ENCODE peak calls at places on chromosomes 13 and 19, in eight cellular contexts. E is tibial artery; K is heart right ventricle; Q is mucosa of descending colon; A is CD4-positive, CD25-positive, alpha-beta regulatory T cell; M is uterus; W is breast epithelium; O is IMR-90. Y is an unnamed sample. For H3K4me1, the result is how much of the 10 kb centered on the place peaks cover.

GRCh38 chr13:98648141-98648540 is 71.2 kb upstream of the STK24 start:
- DNase-seq in E (no peak), K (no peak), Q (no peak), A (no peak), M (no peak), W (no peak), O (no peak), Y (no peak)

GRCh38 chr13:93244918-93245280 is 18.3 kb downstream of the GPC6 start:
- DNase-seq in E (no peak), K (no peak), Q (no peak), A (no peak), M (no peak), W (no peak), O (peak), Y (no peak)

GRCh38 chr19:44810555-44811447 is 1.9 kb downstream of the BCAM start:
- DNase-seq in E (no peak), K (no peak), Q (no peak), A (no peak), M (no peak), W (no peak), O (no peak), Y (no peak)

GRCh38 chr19:23440207-23440606 is 44.9 kb upstream of the ZNF91 start:
- DNase-seq in E (no peak), K (no peak), Q (no peak), A (no peak), M (no peak), W (no peak), O (no peak), Y (no peak)

GRCh38 chr19:54478677-54479266 is 5.7 kb upstream of the CDC42EP5 start:
- DNase-seq in E (no peak), K (no peak), Q (no peak), A (peak), M (no peak), W (no peak), O (peak), Y (no peak)

GRCh38 chr19:45275370-45275971 is 24.4 kb downstream of the MARK4 start:
- DNase-seq in E (no peak), K (no peak), Q (no peak), A (no peak), M (no peak), W (no peak), O (peak), Y (no peak)

GRCh38 chr13:88153353-88153752 is 482.2 kb downstream of the SLITRK5 start:
- DNase-seq in E (no peak), K (no peak), Q (no peak), A (no peak), M (no peak), W (no peak), O (no peak), Y (no peak)

GRCh38 chr13:28705734-28706133 is 13.0 kb downstream of the SLC46A3 start:
- DNase-seq in E (no peak), K (no peak), Q (no peak), A (no peak), M (no peak), W (no peak), O (peak), Y (no peak)

GRCh38 chr13:80814541-80814940 is 473.6 kb upstream of the SPRY2 start:
- DNase-seq in E (no peak), K (no peak), Q (no peak), A (no peak), M (no peak), W (no peak), O (no peak), Y (no peak)

GRCh38 chr19:1864480-1865171 is 1.2 kb upstream of the KLF16 start:
- DNase-seq in E (peak), K (peak), Q (peak), A (peak), M (no peak), W (no peak), O (peak), Y (peak)

GRCh38 chr19:34503546-34504272 is 22.2 kb downstream of the WTIP start:
- DNase-seq in E (peak), K (no peak), Q (no peak), A (no peak), M (peak), W (no peak), O (no peak), Y (no peak)

GRCh38 chr13:99961634-99962033 is 9.9 kb downstream of the ZIC5 start:
- DNase-seq in E (no peak), K (no peak), Q (no peak), A (no peak), M (no peak), W (no peak), O (no peak), Y (no peak)

GRCh38 chr19:32901504-32902161 is 32.1 kb upstream of the SLC7A9 start:
- DNase-seq in E (no peak), K (no peak), Q (no peak), A (no peak), M (no peak), W (no peak), O (no peak), Y (no peak)

GRCh38 chr19:49678970-49679831 is 2.1 kb downstream of the PRMT1 start:
- DNase-seq in E (no peak), K (no peak), Q (no peak), A (no peak), M (peak), W (no peak), O (no peak), Y (no peak)

GRCh38 chr19:18280247-18281081 is 958 bp downstream of the JUND start:
- DNase-seq in E (peak), K (peak), Q (peak), A (peak), M (peak), W (peak), O (peak), Y (peak)

GRCh38 chr13:44231786-44232516 is 141.7 kb upstream of the SERP2 start:
- DNase-seq in E (peak), K (peak), Q (peak), A (no peak), M (peak), W (peak), O (peak), Y (peak)

GRCh38 chr19:46907880-46908279 is 47.1 kb downstream of the ARHGAP35 start:
- DNase-seq in E (peak), K (no peak), Q (no peak), A (no peak), M (peak), W (no peak), O (no peak), Y (no peak)

GRCh38 chr19:20357921-20358320 is 190.9 kb downstream of the ZNF486 start:
- DNase-seq in E (no peak), K (no peak), Q (no peak), A (no peak), M (no peak), W (no peak), O (no peak), Y (no peak)

GRCh38 chr19:30596813-30597399 is 224.7 kb downstream of the ZNF536 start:
- DNase-seq in E (no peak), K (no peak), Q (no peak), A (no peak), M (no peak), W (no peak), O (no peak), Y (no peak)

DNA sequence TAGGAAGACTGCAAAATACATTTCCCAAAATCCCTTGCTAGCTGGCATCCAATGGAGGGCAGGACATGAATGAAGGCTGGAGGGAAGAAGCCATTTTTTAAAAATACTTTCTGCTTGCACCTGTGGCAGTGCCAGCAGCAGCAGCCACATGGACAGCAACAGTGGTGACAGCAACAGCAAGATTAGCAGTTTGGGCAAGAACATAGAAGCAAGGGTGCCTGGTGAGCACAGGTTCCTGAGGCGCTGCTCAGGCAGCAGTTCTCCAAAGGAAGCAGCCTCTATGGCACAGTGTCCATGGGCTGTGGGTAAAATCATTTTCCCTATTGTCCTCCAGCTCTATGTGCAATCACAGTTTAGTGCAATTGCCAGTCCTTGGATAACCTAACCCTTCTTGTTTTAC is 1.3 kb upstream of the FAM216B start:
- DNase-seq in E (no peak), K (no peak), Q (no peak), A (no peak), M (no peak), W (no peak), O (no peak), Y (no peak)
- H3K4me1 ChIP-seq in E (under half), K (under half), Q (under half), A (under half), M (under half), W (under half), O (under half), Y (under half)

DNA sequence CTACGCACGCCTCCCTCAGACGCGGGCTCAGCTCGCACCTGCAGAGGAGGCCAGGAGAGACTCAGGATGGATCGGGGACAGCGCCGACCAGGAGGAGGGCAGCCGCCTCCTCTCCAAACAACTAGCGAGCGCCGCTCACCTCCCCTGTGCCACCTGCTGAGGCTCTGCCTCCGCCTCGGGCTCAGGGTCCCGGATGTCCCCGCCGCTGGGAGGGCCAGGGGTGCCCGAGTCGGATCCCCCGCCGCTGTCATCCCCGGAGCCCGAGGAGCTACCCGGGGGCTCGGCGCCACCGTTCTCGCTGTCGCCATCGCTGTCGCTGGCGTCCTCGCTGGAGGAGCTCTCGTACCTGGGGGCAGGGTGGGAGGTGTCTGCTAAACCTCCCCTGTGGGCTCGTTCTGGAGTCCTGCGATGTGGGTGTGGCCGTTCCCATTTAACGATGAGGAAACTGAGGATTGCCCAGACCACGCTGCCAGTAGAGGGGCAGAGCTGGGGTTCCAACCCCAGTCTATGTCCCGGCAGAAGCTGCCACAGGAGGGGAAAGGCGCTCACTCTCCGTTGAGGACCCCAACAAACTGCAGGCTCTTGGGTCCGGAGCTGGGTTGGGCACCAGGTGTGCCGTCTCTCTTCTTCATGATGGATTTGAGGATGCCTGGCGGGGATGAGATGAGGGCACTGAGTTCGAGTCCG is 9.1 kb downstream of the KANK3 start:
- DNase-seq in E (no peak), K (no peak), Q (no peak), A (no peak), M (no peak), W (no peak), O (no peak), Y (peak)
- H3K4me3 ChIP-seq in E (no peak), K (peak), Q (no peak), A (no peak), M (no peak), W (peak), O (no peak), Y (no peak)

DNA sequence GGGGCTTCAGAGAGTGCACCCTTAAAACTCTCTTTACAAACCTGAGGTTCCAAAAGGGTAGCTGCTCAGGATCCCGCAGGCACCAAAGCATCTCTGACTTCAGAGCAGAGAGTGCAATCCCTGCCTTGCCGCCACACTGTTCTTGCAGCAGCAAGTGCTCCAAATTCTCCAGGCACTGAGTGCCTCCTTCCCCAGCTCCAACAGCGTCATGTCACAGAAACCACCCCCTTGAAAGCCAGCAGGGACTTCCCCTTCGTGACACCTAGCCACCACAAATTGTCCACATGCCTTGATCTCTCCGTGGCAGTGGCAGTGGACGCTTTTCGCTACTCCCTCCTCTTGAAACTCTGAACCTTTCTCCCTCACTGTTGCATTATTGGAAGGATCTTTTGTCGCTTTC is 39.9 kb downstream of the MBNL2 start:
- DNase-seq in E (no peak), K (no peak), Q (no peak), A (no peak), M (no peak), W (no peak), O (no peak), Y (no peak)
- H3K4me1 ChIP-seq in E (half or more), K (half or more), Q (under half), A (under half), M (under half), W (under half), O (under half), Y (half or more)

GRCh38 chr13:64371461-64371860 is 2858.7 kb downstream of the PCDH9 start:
- DNase-seq in E (no peak), K (no peak), Q (no peak), A (no peak), M (no peak), W (no peak), O (no peak), Y (no peak)

GRCh38 chr13:64369121-64369520 is 2861.0 kb downstream of the PCDH9 start:
- DNase-seq in E (no peak), K (no peak), Q (no peak), A (no peak), M (no peak), W (no peak), O (peak), Y (no peak)

DNA sequence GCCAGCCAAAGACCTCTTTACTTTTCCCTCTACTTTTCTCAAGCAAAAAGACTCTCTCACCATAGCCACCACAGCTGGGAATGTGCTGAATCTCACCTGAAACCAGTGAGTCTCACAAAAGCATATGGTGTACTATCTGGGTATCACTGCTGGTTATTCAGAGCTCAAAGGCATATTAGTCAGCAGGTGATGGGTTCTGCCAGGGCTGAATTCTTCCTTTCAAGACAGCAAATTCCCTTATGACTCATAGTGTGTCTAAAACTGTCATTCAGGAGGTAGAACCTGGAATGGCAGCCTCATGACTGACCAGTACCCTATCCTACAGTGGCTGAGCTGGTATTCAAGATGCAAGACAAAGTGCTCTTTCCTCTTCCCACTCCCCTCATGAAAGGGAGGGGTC is 2859.1 kb downstream of the PCDH9 start:
- DNase-seq in E (no peak), K (no peak), Q (no peak), A (no peak), M (no peak), W (no peak), O (peak), Y (no peak)
- H3K4me3 ChIP-seq in E (no peak), K (no peak), Q (no peak), A (no peak), M (no peak), W (no peak), O (no peak), Y (no peak)

GRCh38 chr13:33231339-33231738 is 54.2 kb downstream of the STARD13 start:
- DNase-seq in E (no peak), K (no peak), Q (no peak), A (no peak), M (no peak), W (no peak), O (no peak), Y (no peak)

GRCh38 chr13:33230178-33230881 is 55.2 kb downstream of the STARD13 start:
- DNase-seq in E (no peak), K (no peak), Q (no peak), A (no peak), M (no peak), W (no peak), O (peak), Y (no peak)

GRCh38 chr13:33227927-33228644 is 57.5 kb downstream of the STARD13 start:
- DNase-seq in E (no peak), K (no peak), Q (no peak), A (no peak), M (no peak), W (no peak), O (no peak), Y (no peak)

GRCh38 chr13:33229446-33230177 is 55.9 kb downstream of the STARD13 start:
- DNase-seq in E (no peak), K (no peak), Q (no peak), A (no peak), M (no peak), W (no peak), O (no peak), Y (peak)

DNA sequence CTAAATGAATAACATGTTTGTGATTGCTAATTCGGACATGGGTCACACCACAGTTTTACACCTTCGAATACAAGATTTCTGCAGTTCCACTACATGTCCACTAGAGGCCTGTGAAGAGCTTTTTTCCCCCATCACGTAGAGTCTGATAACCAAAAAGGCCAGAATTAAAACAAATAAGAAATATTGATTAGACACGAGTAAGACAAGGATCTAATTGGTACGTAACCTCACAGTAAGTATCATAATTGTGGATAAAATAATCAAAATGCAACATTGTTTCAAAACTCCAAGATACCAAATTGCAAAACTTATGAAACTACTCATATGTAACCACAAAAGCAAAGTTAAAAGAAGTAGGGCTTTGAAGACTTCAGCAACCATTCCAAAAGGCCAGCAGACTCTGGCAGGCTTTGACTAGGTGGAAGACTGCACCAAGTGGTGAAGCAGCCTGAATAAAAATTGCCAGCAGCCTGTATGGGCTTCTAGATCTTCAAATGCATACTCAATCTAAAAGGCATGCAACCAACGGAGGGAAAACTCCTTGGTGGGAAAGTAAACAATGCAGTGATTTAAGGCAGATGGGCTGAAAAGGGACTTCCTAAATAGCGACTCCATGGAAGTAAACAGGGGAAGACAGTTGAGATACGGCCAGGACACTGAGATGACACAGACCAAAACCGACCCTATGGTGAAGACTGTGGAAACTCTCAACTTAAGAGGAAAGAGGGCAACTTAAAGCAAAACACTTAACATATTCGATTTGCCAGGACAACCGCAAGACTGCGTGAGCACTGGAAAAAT is 56.7 kb downstream of the STARD13 start:
- DNase-seq in E (no peak), K (no peak), Q (no peak), A (peak), M (no peak), W (no peak), O (peak), Y (no peak)
- H3K4me1 ChIP-seq in E (under half), K (half or more), Q (under half), A (under half), M (under half), W (under half), O (under half), Y (half or more)

DNA sequence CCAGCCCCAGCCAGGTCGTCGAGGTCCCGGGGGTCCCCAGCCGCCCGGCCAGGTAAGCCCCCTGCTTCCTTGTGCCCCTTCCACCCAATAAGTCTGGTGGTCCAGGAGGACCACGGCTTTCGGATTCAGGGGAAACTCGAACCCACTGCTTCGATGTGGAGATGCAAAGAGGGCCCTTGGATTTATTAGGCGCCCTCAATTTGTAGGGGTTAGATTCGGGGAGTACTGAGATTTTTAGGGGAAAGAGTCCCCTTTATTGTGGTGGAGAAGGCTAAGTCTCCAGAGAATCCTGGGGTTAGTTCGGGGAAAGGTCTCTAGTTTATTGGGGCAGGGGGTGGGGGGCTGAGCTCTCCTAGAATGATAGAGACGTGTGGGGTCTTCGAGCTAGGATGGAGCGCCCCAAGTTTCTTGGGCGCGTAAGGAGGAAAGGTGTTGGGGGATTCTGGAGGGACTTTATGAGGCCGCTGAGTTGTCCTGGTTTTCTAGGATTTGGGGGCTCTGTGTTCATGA is 3.8 kb upstream of the LTBP4 start:
- DNase-seq in E (no peak), K (no peak), Q (no peak), A (no peak), M (no peak), W (no peak), O (no peak), Y (no peak)
- H3K4me3 ChIP-seq in E (peak), K (peak), Q (no peak), A (no peak), M (no peak), W (peak), O (peak), Y (peak)

GRCh38 chr13:114314074-114314912 is at the start of gene CHAMP1:
- DNase-seq in E (peak), K (peak), Q (peak), A (peak), M (peak), W (peak), O (peak), Y (peak)
- H3K4me1 ChIP-seq in E (under half), K (half or more), Q (under half), A (under half), M (under half), W (under half), O (under half), Y (under half)

DNA sequence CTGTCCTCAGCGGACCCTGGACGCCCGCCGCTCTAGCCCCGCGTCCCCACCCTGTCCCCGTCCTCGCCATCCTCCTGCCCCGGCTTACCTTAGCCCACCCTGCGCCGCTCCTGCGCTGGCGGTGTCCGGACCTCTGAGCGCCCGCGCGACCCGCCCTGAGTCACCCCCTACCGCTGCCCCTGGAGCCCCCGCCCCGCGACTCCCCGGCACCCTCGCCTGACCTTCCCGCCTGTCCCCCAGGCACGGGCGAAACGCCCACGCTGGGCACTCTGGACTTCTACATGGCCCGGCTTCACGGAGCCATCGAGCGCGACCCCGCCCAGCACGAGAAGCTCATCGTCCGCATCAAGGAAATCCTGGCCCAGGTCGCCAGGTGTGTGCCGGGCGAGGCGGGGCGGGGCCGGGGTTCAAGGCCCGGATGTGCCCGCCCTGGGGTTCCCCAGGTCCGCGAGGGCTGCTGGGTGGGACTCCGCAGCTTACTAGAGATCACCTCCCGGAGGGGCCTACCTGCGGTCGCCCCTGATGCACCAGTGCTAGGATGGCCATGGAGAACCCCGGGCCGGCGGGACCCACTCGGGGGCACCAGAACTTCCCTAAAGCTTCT is 5.1 kb downstream of the HMG20B start:
- DNase-seq in E (no peak), K (no peak), Q (peak), A (no peak), M (no peak), W (no peak), O (no peak), Y (no peak)
- H3K4me3 ChIP-seq in E (no peak), K (no peak), Q (no peak), A (no peak), M (no peak), W (no peak), O (no peak), Y (no peak)

GRCh38 chr19:6241680-6242079 is 38.1 kb downstream of the MLLT1 start:
- DNase-seq in E (no peak), K (peak), Q (peak), A (no peak), M (no peak), W (peak), O (no peak), Y (no peak)
- H3K4me1 ChIP-seq in E (half or more), K (half or more), Q (under half), A (under half), M (under half), W (under half), O (under half), Y (half or more)